ENCODE peak calls at places on chromosome 13, in four cellular contexts. One of them, this sample, is unnamed.

GRCh38 chr13:109654341-109655205 is 131.8 kb downstream of the IRS2 start:
- DNase-seq in HCT116: no peak
- DNase-seq in fibroblast of the aortic adventitia: no peak
- DNase-seq in tibial nerve: peak
- DNase-seq in this sample: peak

GRCh38 chr13:113753171-113753570 is 5.9 kb upstream of the TMEM255B start:
- DNase-seq in tibial nerve: no peak
- DNase-seq in HCT116: no peak
- DNase-seq in fibroblast of the aortic adventitia: no peak
- DNase-seq in this sample: no peak

GRCh38 chr13:66367356-66367755 is 862.8 kb downstream of the PCDH9 start:
- DNase-seq in tibial nerve: no peak
- DNase-seq in HCT116: no peak
- DNase-seq in fibroblast of the aortic adventitia: no peak
- DNase-seq in this sample: no peak

GRCh38 chr13:50441141-50441540 is 402.4 kb downstream of the DLEU7 start:
- DNase-seq in fibroblast of the aortic adventitia: no peak
- DNase-seq in HCT116: no peak
- DNase-seq in tibial nerve: no peak
- DNase-seq in this sample: no peak

GRCh38 chr13:59000770-59001169 is 1163.0 kb downstream of the DIAPH3 start:
- DNase-seq in HCT116: no peak
- DNase-seq in tibial nerve: no peak
- DNase-seq in fibroblast of the aortic adventitia: no peak
- DNase-seq in this sample: no peak

GRCh38 chr13:97339019-97339988 is 94.7 kb upstream of the RAP2A start:
- DNase-seq in fibroblast of the aortic adventitia: peak
- DNase-seq in HCT116: no peak
- DNase-seq in tibial nerve: peak
- DNase-seq in this sample: peak

GRCh38 chr13:51619614-51620013 is 35.4 kb downstream of the WDFY2 start:
- DNase-seq in fibroblast of the aortic adventitia: peak
- DNase-seq in tibial nerve: no peak
- DNase-seq in HCT116: no peak
- DNase-seq in this sample: peak

GRCh38 chr13:24220086-24220703 is 59.7 kb downstream of the SPATA13 start:
- DNase-seq in HCT116: peak
- DNase-seq in tibial nerve: peak
- DNase-seq in fibroblast of the aortic adventitia: peak
- DNase-seq in this sample: peak

GRCh38 chr13:75685239-75685697 is 49.1 kb downstream of the LMO7 start:
- DNase-seq in tibial nerve: no peak
- DNase-seq in HCT116: no peak
- DNase-seq in fibroblast of the aortic adventitia: peak
- DNase-seq in this sample: peak

GRCh38 chr13:45086484-45086883 is 33.8 kb upstream of the GTF2F2 start:
- DNase-seq in HCT116: no peak
- DNase-seq in fibroblast of the aortic adventitia: no peak
- DNase-seq in tibial nerve: no peak
- DNase-seq in this sample: peak

GRCh38 chr13:74210693-74211393 is 76.6 kb upstream of the KLF12 start:
- DNase-seq in HCT116: no peak
- DNase-seq in fibroblast of the aortic adventitia: peak
- DNase-seq in tibial nerve: peak
- DNase-seq in this sample: peak

GRCh38 chr13:46296920-46297319 is 85.2 kb downstream of the LRRC63 start:
- DNase-seq in fibroblast of the aortic adventitia: peak
- DNase-seq in tibial nerve: peak
- DNase-seq in HCT116: peak
- DNase-seq in this sample: peak

GRCh38 chr13:38473305-38473704 is 123.7 kb downstream of the UFM1 start:
- DNase-seq in HCT116: no peak
- DNase-seq in tibial nerve: no peak
- DNase-seq in fibroblast of the aortic adventitia: no peak
- DNase-seq in this sample: no peak

GRCh38 chr13:98275711-98276171 is 98.7 kb upstream of the RNF113B start:
- DNase-seq in HCT116: no peak
- DNase-seq in tibial nerve: no peak
- DNase-seq in fibroblast of the aortic adventitia: no peak
- DNase-seq in this sample: no peak

GRCh38 chr13:89695343-89696257 is 1651.9 kb upstream of the MIR17HG start:
- DNase-seq in fibroblast of the aortic adventitia: peak
- DNase-seq in HCT116: peak
- DNase-seq in tibial nerve: peak
- DNase-seq in this sample: peak

GRCh38 chr13:36088001-36088400 is 43.2 kb downstream of the DCLK1 start:
- DNase-seq in HCT116: no peak
- DNase-seq in fibroblast of the aortic adventitia: no peak
- DNase-seq in tibial nerve: no peak
- DNase-seq in this sample: no peak

GRCh38 chr13:91045351-91046034 is 302.0 kb upstream of the MIR17HG start:
- DNase-seq in tibial nerve: no peak
- DNase-seq in HCT116: peak
- DNase-seq in fibroblast of the aortic adventitia: no peak
- DNase-seq in this sample: no peak

GRCh38 chr13:49935171-49936084 is 712 bp downstream of the SPRYD7 start:
- DNase-seq in fibroblast of the aortic adventitia: peak
- DNase-seq in HCT116: peak
- DNase-seq in tibial nerve: peak
- DNase-seq in this sample: peak

GRCh38 chr13:80341771-80342271 is 895 bp upstream of the SPRY2 start:
- DNase-seq in fibroblast of the aortic adventitia: peak
- DNase-seq in HCT116: no peak
- DNase-seq in tibial nerve: peak
- DNase-seq in this sample: peak

GRCh38 chr13:108214511-108215383 is 589 bp downstream of the LIG4 start:
- DNase-seq in HCT116: no peak
- DNase-seq in tibial nerve: no peak
- DNase-seq in fibroblast of the aortic adventitia: no peak
- DNase-seq in this sample: no peak

GRCh38 chr13:43786472-43786765 is 353 bp downstream of the ENOX1 start:
- DNase-seq in tibial nerve: no peak
- DNase-seq in HCT116: no peak
- DNase-seq in fibroblast of the aortic adventitia: no peak
- DNase-seq in this sample: no peak

GRCh38 chr13:43787518-43787891 is 733 bp upstream of the ENOX1 start:
- DNase-seq in HCT116: no peak
- DNase-seq in tibial nerve: no peak
- DNase-seq in fibroblast of the aortic adventitia: no peak
- DNase-seq in this sample: peak

GRCh38 chr13:43786766-43787517 is at the start of gene ENOX1:
- DNase-seq in tibial nerve: no peak
- DNase-seq in HCT116: peak
- DNase-seq in fibroblast of the aortic adventitia: peak
- DNase-seq in this sample: peak

GRCh38 chr13:43785681-43786471 is 896 bp downstream of the ENOX1 start:
- DNase-seq in tibial nerve: peak
- DNase-seq in HCT116: no peak
- DNase-seq in fibroblast of the aortic adventitia: peak
- DNase-seq in this sample: peak

GRCh38 chr13:43787998-43788397 is 1.2 kb upstream of the ENOX1 start:
- DNase-seq in tibial nerve: peak
- DNase-seq in fibroblast of the aortic adventitia: peak
- DNase-seq in HCT116: peak
- DNase-seq in this sample: peak
- TF ChIP-seq CTCF in tibial nerve: peak
- TF ChIP-seq CTCF in fibroblast of the aortic adventitia: peak
- TF ChIP-seq CTCF in HCT116: peak
- TF ChIP-seq CTCF in this sample: peak

GRCh38 chr13:40391788-40392187 is 274.7 kb downstream of the FOXO1 start:
- DNase-seq in tibial nerve: no peak
- DNase-seq in fibroblast of the aortic adventitia: no peak
- DNase-seq in HCT116: no peak
- DNase-seq in this sample: no peak
- H3K4me3 ChIP-seq in tibial nerve: no peak
- H3K4me3 ChIP-seq in fibroblast of the aortic adventitia: no peak
- H3K4me3 ChIP-seq in HCT116: no peak
- H3K4me3 ChIP-seq in this sample: no peak

DNA sequence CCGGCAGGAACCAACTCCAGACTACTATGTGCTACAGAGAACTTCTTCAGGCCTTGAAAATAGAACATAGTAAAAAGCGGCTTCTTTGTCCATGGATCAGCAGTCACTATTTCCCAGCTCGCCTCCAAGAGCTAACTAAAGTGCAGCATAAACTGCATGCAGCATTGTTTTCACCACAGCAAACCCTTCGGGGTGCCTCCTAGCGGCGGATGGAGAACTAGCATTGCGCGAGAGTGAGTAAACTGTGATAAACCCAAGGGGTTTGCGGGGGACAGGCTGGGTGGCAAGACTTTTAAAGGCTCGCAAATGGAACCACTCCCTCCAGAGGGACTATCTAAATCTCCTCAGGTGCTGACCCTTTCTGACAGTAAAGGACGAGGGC is 21.6 kb upstream of the SGCG start:
- DNase-seq in HCT116: no peak
- DNase-seq in tibial nerve: peak
- DNase-seq in fibroblast of the aortic adventitia: peak
- DNase-seq in this sample: peak
- TF ChIP-seq CTCF in HCT116: no peak
- TF ChIP-seq CTCF in tibial nerve: peak
- TF ChIP-seq CTCF in fibroblast of the aortic adventitia: peak
- TF ChIP-seq CTCF in this sample: peak

DNA sequence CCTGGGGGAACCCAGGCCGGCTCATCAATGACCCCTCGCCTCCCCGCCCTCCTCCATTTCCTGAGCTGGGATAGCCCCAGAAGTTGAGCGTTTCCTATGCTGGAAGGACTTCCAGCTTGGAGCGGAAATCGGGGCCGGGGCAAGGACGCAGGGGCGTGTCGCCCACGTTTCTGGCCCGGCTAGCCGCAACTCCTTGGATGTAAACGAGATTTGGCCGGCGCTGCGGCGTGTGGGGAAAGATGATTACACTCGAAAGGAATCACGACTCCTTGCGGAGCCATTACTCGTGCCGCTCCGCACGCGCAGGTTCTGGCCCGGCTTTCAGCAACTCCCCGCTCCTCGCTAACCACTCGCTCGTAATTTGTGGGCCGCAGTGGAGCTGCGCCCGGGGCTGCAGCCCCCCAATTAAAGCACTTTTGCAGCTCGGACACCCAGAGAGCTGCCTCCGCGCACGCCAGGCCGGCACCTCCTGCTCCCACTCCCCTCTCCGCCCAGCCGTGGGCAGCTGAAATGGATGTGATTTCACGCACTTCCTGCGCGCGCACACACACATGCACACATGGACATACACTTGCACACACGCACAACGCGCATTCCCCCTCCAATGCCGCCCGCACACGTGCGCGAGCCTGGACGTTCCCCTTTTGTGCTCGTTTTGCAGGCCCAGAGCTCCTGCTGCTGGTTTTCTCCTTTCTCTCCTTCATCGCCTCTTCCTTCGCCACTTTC is 15.7 kb downstream of the ZIC5 start:
- DNase-seq in tibial nerve: no peak
- DNase-seq in HCT116: no peak
- DNase-seq in fibroblast of the aortic adventitia: peak
- DNase-seq in this sample: peak
- H3K4me3 ChIP-seq in tibial nerve: no peak
- H3K4me3 ChIP-seq in HCT116: no peak
- H3K4me3 ChIP-seq in fibroblast of the aortic adventitia: peak
- H3K4me3 ChIP-seq in this sample: peak

GRCh38 chr13:26629260-26629659 is 71.8 kb downstream of the WASF3 start:
- DNase-seq in HCT116: no peak
- DNase-seq in fibroblast of the aortic adventitia: no peak
- DNase-seq in tibial nerve: no peak
- DNase-seq in this sample: peak
- TF ChIP-seq CTCF in HCT116: no peak
- TF ChIP-seq CTCF in fibroblast of the aortic adventitia: no peak
- TF ChIP-seq CTCF in tibial nerve: no peak
- TF ChIP-seq CTCF in this sample: peak

GRCh38 chr13:92362717-92363116 is 863.9 kb upstream of the GPC6 start:
- DNase-seq in tibial nerve: no peak
- DNase-seq in HCT116: no peak
- DNase-seq in fibroblast of the aortic adventitia: peak
- DNase-seq in this sample: no peak

DNA sequence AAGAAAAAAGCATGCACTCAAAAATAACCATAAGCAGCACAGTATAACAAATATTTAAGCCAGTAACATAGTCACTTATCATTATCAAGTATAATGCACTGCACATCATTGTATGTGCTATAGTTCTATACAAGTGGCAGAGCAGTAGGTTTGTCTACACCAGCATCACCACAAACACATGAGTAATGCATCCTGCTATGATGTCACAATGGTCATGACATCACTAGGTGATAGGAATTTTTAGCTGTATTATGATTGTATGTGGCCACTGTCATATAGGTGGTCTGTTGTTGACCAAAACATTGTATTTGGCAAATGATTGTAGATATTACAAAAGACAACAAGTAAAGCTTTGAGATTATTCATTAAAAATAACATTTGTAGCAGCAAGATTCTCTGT is 860.7 kb upstream of the GPC6 start:
- DNase-seq in HCT116: no peak
- DNase-seq in fibroblast of the aortic adventitia: no peak
- DNase-seq in tibial nerve: no peak
- DNase-seq in this sample: no peak
- H3K4me3 ChIP-seq in HCT116: no peak
- H3K4me3 ChIP-seq in fibroblast of the aortic adventitia: no peak
- H3K4me3 ChIP-seq in tibial nerve: no peak
- H3K4me3 ChIP-seq in this sample: no peak